ENCODE peak calls at places on chromosomes 16 and 17, in seven cellular contexts. One of them, this sample, is unnamed. For H3K27me3, the result is how much of the 10 kb centered on the place peaks cover.

GRCh38 chr17:68794636-68795503 is 160.3 kb downstream of the ABCA8 start:
- DNase-seq in transverse colon: no peak
- DNase-seq in sigmoid colon: no peak
- DNase-seq in mesendoderm: peak
- DNase-seq in lung: no peak
- DNase-seq in AG04450: peak
- DNase-seq in thoracic aorta: no peak
- DNase-seq in this sample: no peak

GRCh38 chr17:79956853-79957252 is 78.8 kb downstream of the TBC1D16 start:
- DNase-seq in thoracic aorta: no peak
- DNase-seq in AG04450: no peak
- DNase-seq in transverse colon: no peak
- DNase-seq in mesendoderm: no peak
- DNase-seq in sigmoid colon: peak
- DNase-seq in lung: no peak
- DNase-seq in this sample: peak

GRCh38 chr17:71460943-71461342 is 659.9 kb upstream of the SOX9 start:
- DNase-seq in lung: no peak
- DNase-seq in sigmoid colon: no peak
- DNase-seq in AG04450: no peak
- DNase-seq in transverse colon: peak
- DNase-seq in mesendoderm: peak
- DNase-seq in thoracic aorta: no peak
- DNase-seq in this sample: no peak

GRCh38 chr16:13733561-13733960 is 186.4 kb upstream of the ERCC4 start:
- DNase-seq in AG04450: no peak
- DNase-seq in transverse colon: no peak
- DNase-seq in thoracic aorta: no peak
- DNase-seq in sigmoid colon: no peak
- DNase-seq in mesendoderm: no peak
- DNase-seq in lung: no peak
- DNase-seq in this sample: no peak

GRCh38 chr16:27390157-27390556 is 11.8 kb upstream of the IL21R start:
- DNase-seq in mesendoderm: no peak
- DNase-seq in thoracic aorta: no peak
- DNase-seq in AG04450: no peak
- DNase-seq in lung: no peak
- DNase-seq in transverse colon: no peak
- DNase-seq in sigmoid colon: no peak
- DNase-seq in this sample: no peak

GRCh38 chr17:38464723-38465419 is 36.6 kb downstream of the ARHGAP23 start:
- DNase-seq in thoracic aorta: no peak
- DNase-seq in transverse colon: peak
- DNase-seq in lung: peak
- DNase-seq in mesendoderm: no peak
- DNase-seq in sigmoid colon: peak
- DNase-seq in AG04450: peak
- DNase-seq in this sample: peak

GRCh38 chr17:78000351-78000750 is 41.8 kb downstream of the TNRC6C start:
- DNase-seq in AG04450: no peak
- DNase-seq in sigmoid colon: no peak
- DNase-seq in transverse colon: no peak
- DNase-seq in lung: no peak
- DNase-seq in mesendoderm: no peak
- DNase-seq in thoracic aorta: no peak
- DNase-seq in this sample: no peak

GRCh38 chr17:7221281-7222092 is 1.7 kb downstream of the ACADVL start:
- DNase-seq in mesendoderm: no peak
- DNase-seq in lung: no peak
- DNase-seq in sigmoid colon: peak
- DNase-seq in transverse colon: no peak
- DNase-seq in AG04450: no peak
- DNase-seq in thoracic aorta: no peak
- DNase-seq in this sample: no peak

GRCh38 chr16:81711609-81712329 is 67.3 kb upstream of the PLCG2 start:
- DNase-seq in mesendoderm: peak
- DNase-seq in sigmoid colon: peak
- DNase-seq in thoracic aorta: no peak
- DNase-seq in lung: no peak
- DNase-seq in AG04450: peak
- DNase-seq in transverse colon: peak
- DNase-seq in this sample: no peak

GRCh38 chr16:10688291-10688690 is 6.4 kb downstream of the TEKT5 start:
- DNase-seq in transverse colon: peak
- DNase-seq in thoracic aorta: no peak
- DNase-seq in mesendoderm: no peak
- DNase-seq in lung: peak
- DNase-seq in AG04450: no peak
- DNase-seq in sigmoid colon: no peak
- DNase-seq in this sample: no peak

GRCh38 chr17:11935734-11936406 is 61.4 kb downstream of the ZNF18 start:
- DNase-seq in sigmoid colon: no peak
- DNase-seq in transverse colon: peak
- DNase-seq in mesendoderm: peak
- DNase-seq in lung: peak
- DNase-seq in AG04450: no peak
- DNase-seq in thoracic aorta: no peak
- DNase-seq in this sample: no peak

GRCh38 chr16:27226476-27226875 is 23.1 kb downstream of the KDM8 start:
- DNase-seq in sigmoid colon: no peak
- DNase-seq in transverse colon: no peak
- DNase-seq in lung: no peak
- DNase-seq in thoracic aorta: no peak
- DNase-seq in mesendoderm: no peak
- DNase-seq in AG04450: no peak
- DNase-seq in this sample: peak

GRCh38 chr17:67020293-67020766 is 24.0 kb upstream of the CACNG1 start:
- DNase-seq in mesendoderm: no peak
- DNase-seq in lung: no peak
- DNase-seq in transverse colon: no peak
- DNase-seq in AG04450: no peak
- DNase-seq in thoracic aorta: no peak
- DNase-seq in sigmoid colon: no peak
- DNase-seq in this sample: no peak

GRCh38 chr16:89035698-89036570 is 57.7 kb upstream of the ACSF3 start:
- DNase-seq in sigmoid colon: no peak
- DNase-seq in lung: no peak
- DNase-seq in thoracic aorta: no peak
- DNase-seq in mesendoderm: no peak
- DNase-seq in transverse colon: no peak
- DNase-seq in AG04450: no peak
- DNase-seq in this sample: peak

GRCh38 chr17:8957721-8958120 is 7.8 kb downstream of the PIK3R5 start:
- DNase-seq in mesendoderm: no peak
- DNase-seq in AG04450: no peak
- DNase-seq in sigmoid colon: no peak
- DNase-seq in lung: no peak
- DNase-seq in transverse colon: no peak
- DNase-seq in thoracic aorta: no peak
- DNase-seq in this sample: no peak

GRCh38 chr17:50604470-50604869 is 30.2 kb upstream of the ABCC3 start:
- DNase-seq in mesendoderm: no peak
- DNase-seq in thoracic aorta: no peak
- DNase-seq in transverse colon: peak
- DNase-seq in sigmoid colon: peak
- DNase-seq in AG04450: no peak
- DNase-seq in lung: no peak
- DNase-seq in this sample: no peak

GRCh38 chr17:47131761-47132160 is 57.3 kb downstream of the CDC27 start:
- DNase-seq in sigmoid colon: no peak
- DNase-seq in mesendoderm: no peak
- DNase-seq in lung: no peak
- DNase-seq in transverse colon: no peak
- DNase-seq in AG04450: no peak
- DNase-seq in thoracic aorta: no peak
- DNase-seq in this sample: no peak

GRCh38 chr16:56422896-56423441 is 2.4 kb downstream of the AMFR start:
- DNase-seq in sigmoid colon: no peak
- DNase-seq in mesendoderm: peak
- DNase-seq in lung: no peak
- DNase-seq in transverse colon: no peak
- DNase-seq in thoracic aorta: no peak
- DNase-seq in AG04450: no peak
- DNase-seq in this sample: no peak

GRCh38 chr16:66275795-66276428 is 90.6 kb upstream of the CDH5 start:
- DNase-seq in AG04450: no peak
- DNase-seq in mesendoderm: peak
- DNase-seq in thoracic aorta: no peak
- DNase-seq in lung: peak
- DNase-seq in transverse colon: peak
- DNase-seq in sigmoid colon: peak
- DNase-seq in this sample: no peak

GRCh38 chr16:57446530-57447141 is 549 bp downstream of the CIAPIN1 start:
- DNase-seq in mesendoderm: peak
- DNase-seq in sigmoid colon: peak
- DNase-seq in thoracic aorta: no peak
- DNase-seq in lung: peak
- DNase-seq in transverse colon: peak
- DNase-seq in AG04450: no peak
- DNase-seq in this sample: no peak

GRCh38 chr16:3475604-3476375 is 19.5 kb downstream of the C16orf90 start:
- DNase-seq in transverse colon: peak
- DNase-seq in AG04450: no peak
- DNase-seq in thoracic aorta: no peak
- DNase-seq in lung: no peak
- DNase-seq in mesendoderm: no peak
- DNase-seq in sigmoid colon: no peak
- DNase-seq in this sample: no peak

GRCh38 chr17:80125656-80126448 is 21.1 kb downstream of the EIF4A3 start:
- DNase-seq in mesendoderm: no peak
- DNase-seq in thoracic aorta: no peak
- DNase-seq in sigmoid colon: peak
- DNase-seq in lung: no peak
- DNase-seq in AG04450: no peak
- DNase-seq in transverse colon: no peak
- DNase-seq in this sample: peak

GRCh38 chr16:71293921-71294320 is 4.7 kb upstream of the CMTR2 start:
- DNase-seq in mesendoderm: no peak
- DNase-seq in thoracic aorta: no peak
- DNase-seq in sigmoid colon: no peak
- DNase-seq in AG04450: no peak
- DNase-seq in transverse colon: no peak
- DNase-seq in lung: no peak
- DNase-seq in this sample: no peak

GRCh38 chr17:50361561-50362480 is 11.2 kb downstream of the MRPL27 start:
- DNase-seq in thoracic aorta: no peak
- DNase-seq in sigmoid colon: peak
- DNase-seq in lung: peak
- DNase-seq in transverse colon: peak
- DNase-seq in mesendoderm: peak
- DNase-seq in AG04450: peak
- DNase-seq in this sample: no peak

GRCh38 chr17:28925912-28926365 is 23.1 kb upstream of the DHRS13 start:
- DNase-seq in mesendoderm: no peak
- DNase-seq in lung: no peak
- DNase-seq in thoracic aorta: no peak
- DNase-seq in AG04450: no peak
- DNase-seq in transverse colon: no peak
- DNase-seq in sigmoid colon: no peak
- DNase-seq in this sample: no peak

GRCh38 chr17:76150712-76151622 is 9.9 kb upstream of the FOXJ1 start:
- DNase-seq in lung: no peak
- DNase-seq in transverse colon: no peak
- DNase-seq in thoracic aorta: no peak
- DNase-seq in AG04450: no peak
- DNase-seq in sigmoid colon: no peak
- DNase-seq in mesendoderm: no peak
- DNase-seq in this sample: no peak
- H3K27ac ChIP-seq in lung: no peak
- H3K27ac ChIP-seq in transverse colon: peak
- H3K27ac ChIP-seq in thoracic aorta: no peak
- H3K27ac ChIP-seq in AG04450: no peak
- H3K27ac ChIP-seq in sigmoid colon: peak
- H3K27ac ChIP-seq in mesendoderm: no peak
- H3K27ac ChIP-seq in this sample: no peak

DNA sequence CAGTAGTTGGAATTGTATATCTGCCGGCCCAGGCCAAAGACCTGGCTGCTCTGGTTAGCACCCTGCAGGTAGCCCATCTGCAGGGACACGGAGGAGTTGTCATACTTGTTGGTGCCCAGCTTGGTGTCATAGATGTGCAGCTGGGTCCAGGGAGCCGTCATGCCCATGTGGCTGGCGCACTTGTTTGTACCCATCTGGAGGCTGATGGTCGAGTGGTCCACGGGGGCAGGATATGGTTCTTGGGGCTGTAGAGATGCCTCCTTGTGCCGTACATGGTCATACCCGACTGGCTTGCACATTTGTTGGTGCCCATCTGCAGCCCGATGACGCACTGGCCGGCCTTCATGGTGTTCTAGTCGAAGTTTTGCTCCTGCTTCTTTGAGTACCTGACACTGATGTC is 6.0 kb downstream of the CDH3 start:
- DNase-seq in AG04450: no peak
- DNase-seq in mesendoderm: no peak
- DNase-seq in sigmoid colon: peak
- DNase-seq in lung: no peak
- DNase-seq in thoracic aorta: no peak
- DNase-seq in transverse colon: no peak
- DNase-seq in this sample: no peak
- H3K27me3 ChIP-seq in AG04450: under half
- H3K27me3 ChIP-seq in mesendoderm: under half
- H3K27me3 ChIP-seq in sigmoid colon: under half
- H3K27me3 ChIP-seq in lung: under half
- H3K27me3 ChIP-seq in thoracic aorta: under half
- H3K27me3 ChIP-seq in transverse colon: under half
- H3K27me3 ChIP-seq in this sample: under half

GRCh38 chr17:180380-181212 is 854 bp downstream of the DOC2B start:
- DNase-seq in lung: no peak
- DNase-seq in sigmoid colon: no peak
- DNase-seq in transverse colon: no peak
- DNase-seq in thoracic aorta: no peak
- DNase-seq in mesendoderm: peak
- DNase-seq in AG04450: no peak
- DNase-seq in this sample: no peak
- H3K4me3 ChIP-seq in lung: peak
- H3K4me3 ChIP-seq in sigmoid colon: peak
- H3K4me3 ChIP-seq in transverse colon: peak
- H3K4me3 ChIP-seq in thoracic aorta: peak
- H3K4me3 ChIP-seq in mesendoderm: no peak
- H3K4me3 ChIP-seq in AG04450: no peak
- H3K4me3 ChIP-seq in this sample: no peak

DNA sequence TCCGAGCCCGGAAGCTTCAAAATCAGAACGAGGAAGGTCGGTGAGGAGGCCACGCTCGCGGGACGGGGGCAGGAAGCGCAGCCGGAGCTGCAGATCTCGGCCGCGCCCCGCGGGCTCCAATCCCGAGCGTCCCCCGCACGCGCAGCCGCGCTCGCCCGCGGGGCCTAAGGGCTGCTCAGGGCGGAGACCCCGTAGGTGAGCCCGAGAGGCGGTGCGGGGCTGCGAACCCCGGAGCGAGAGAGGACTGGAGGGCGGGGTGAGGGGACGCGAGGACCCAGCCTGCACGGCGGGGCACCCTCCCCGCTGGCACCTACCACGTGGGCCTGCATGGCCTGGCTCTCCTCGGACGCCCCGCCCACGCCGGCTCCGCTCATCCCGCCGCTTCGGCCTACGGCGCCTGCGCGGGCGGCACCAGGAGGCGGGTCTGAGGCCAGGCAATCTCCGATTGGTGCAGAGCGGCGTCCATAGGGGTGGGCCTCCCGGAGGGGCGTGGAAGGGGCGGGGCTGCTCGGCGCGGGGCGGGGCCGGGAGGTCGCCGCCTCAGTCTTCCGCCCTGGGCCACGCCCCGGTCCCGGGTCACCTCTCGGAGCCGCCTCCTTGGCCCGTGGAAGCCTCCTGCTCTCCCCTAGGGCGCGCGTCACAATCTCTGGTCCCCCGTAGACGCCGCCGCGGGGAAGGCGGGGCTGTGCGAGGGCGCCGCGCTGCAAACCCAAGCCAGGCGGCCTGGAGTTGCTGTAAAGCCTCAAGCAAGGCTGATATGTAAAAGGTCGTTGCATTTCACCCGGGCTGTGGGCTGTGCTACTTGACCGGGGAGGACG is 27.8 kb upstream of the METRNL start:
- DNase-seq in mesendoderm: peak
- DNase-seq in lung: peak
- DNase-seq in thoracic aorta: peak
- DNase-seq in AG04450: peak
- DNase-seq in sigmoid colon: peak
- DNase-seq in transverse colon: peak
- DNase-seq in this sample: peak
- H3K27ac ChIP-seq in mesendoderm: peak
- H3K27ac ChIP-seq in lung: peak
- H3K27ac ChIP-seq in thoracic aorta: peak
- H3K27ac ChIP-seq in AG04450: peak
- H3K27ac ChIP-seq in sigmoid colon: peak
- H3K27ac ChIP-seq in transverse colon: peak
- H3K27ac ChIP-seq in this sample: peak

This sample was measured in RWPE2.